ENCODE peak calls at places on chromosomes 7 and 10, in ten cellular contexts. X is CD8-positive, alpha-beta T cell; G is AG04450; L is fibroblast of lung; N is right atrium auricular region; S is ascending aorta; J is dorsolateral prefrontal cortex; A is cardiac muscle cell; Q is tibial nerve; W is sigmoid colon. Z is an unnamed sample.
A peak's percentile ranks its signal among the peaks of the same experiment; 100 is the strongest.

GRCh38 chr10:34689053-34689452 is 126.0 kb downstream of the PARD3 start:
- DNase-seq in G (no peak), J (no peak), Q (no peak), S (no peak), N (no peak), W (no peak), X (no peak), A (no peak), L (peak; percentile 73), Z (no peak)

GRCh38 chr10:59803714-59804113 is 50.5 kb upstream of the MRLN start:
- DNase-seq in W (no peak), G (no peak), J (no peak), L (no peak), X (no peak), S (no peak), N (no peak), Q (no peak), A (no peak), Z (no peak)

GRCh38 chr7:43594020-43594419 is 11.1 kb downstream of the STK17A start:
- DNase-seq in A (no peak), J (no peak), S (no peak), N (no peak), X (no peak), W (no peak), Q (no peak), G (no peak), L (no peak), Z (no peak)

GRCh38 chr7:94355389-94355788 is 39.3 kb upstream of the COL1A2 start:
- DNase-seq in Q (no peak), A (no peak), L (peak; percentile 49), S (no peak), G (no peak), J (no peak), X (no peak), W (no peak), N (no peak), Z (no peak)

GRCh38 chr10:106957825-106958581 is 206.5 kb downstream of the SORCS1 start:
- DNase-seq in L (no peak), G (no peak), S (no peak), N (no peak), A (no peak), W (no peak), X (no peak), J (no peak), Q (no peak), Z (no peak)

GRCh38 chr10:30553625-30554442 is 75.7 kb downstream of the LYZL2 start:
- DNase-seq in Q (peak; percentile 76), X (no peak), G (no peak), S (peak; percentile 31), W (peak; percentile 90), L (peak; percentile 70), N (peak; percentile 86), J (no peak), A (peak; percentile 26), Z (no peak)

GRCh38 chr10:30784896-30785605 is 155.5 kb upstream of the LYZL2 start:
- DNase-seq in Q (peak; percentile 66), L (peak; percentile 77), N (peak; percentile 90), J (peak; percentile 68), X (peak; percentile 13), W (peak; percentile 94), S (peak; percentile 54), A (peak; percentile 95), G (no peak), Z (peak; percentile 94)

GRCh38 chr10:118953598-118953997 is 75.9 kb upstream of the NANOS1 start:
- DNase-seq in S (no peak), X (no peak), A (no peak), Q (no peak), J (no peak), L (no peak), G (no peak), N (peak; percentile 28), W (no peak), Z (no peak)

GRCh38 chr10:90062786-90063185 is 361.4 kb downstream of the KIF20B start:
- DNase-seq in J (no peak), N (no peak), W (no peak), L (peak; percentile 55), S (no peak), X (no peak), A (no peak), G (no peak), Q (no peak), Z (no peak)

GRCh38 chr10:44956176-44956575 is 3.4 kb upstream of the RASSF4 start:
- DNase-seq in A (no peak), N (peak; percentile 36), S (no peak), Q (peak; percentile 9), X (no peak), W (peak; percentile 34), G (no peak), J (no peak), L (no peak), Z (peak; percentile 65)

GRCh38 chr7:63071396-63071795 is 927.3 kb upstream of the ZNF722 start:
- DNase-seq in Q (no peak), A (no peak), X (no peak), W (no peak), S (no peak), G (no peak), J (no peak), N (no peak), L (no peak), Z (peak; percentile 24)

GRCh38 chr7:69856991-69857390 is 258.7 kb downstream of the AUTS2 start:
- DNase-seq in S (no peak), G (no peak), Q (no peak), X (no peak), L (no peak), A (no peak), J (no peak), N (no peak), W (no peak), Z (no peak)

GRCh38 chr10:11144626-11145497 is 127.2 kb downstream of the CELF2 start:
- DNase-seq in N (no peak), S (no peak), A (peak; percentile 28), L (no peak), X (no peak), J (no peak), Q (no peak), W (no peak), G (no peak), Z (no peak)
- H3K27ac ChIP-seq in N (peak overlapping the region; percentile 40), S (no peak overlapping the region), A (peak overlapping the region; percentile 88), L (no peak overlapping the region), X (peak overlapping the region; percentile 53), J (no peak overlapping the region), Q (peak overlapping the region; percentile 50), W (no peak overlapping the region), G (no peak overlapping the region), Z (peak overlapping the region; percentile 44)

GRCh38 chr10:86585726-86586048 is 64.1 kb upstream of the WAPL start:
- DNase-seq in G (no peak), W (no peak), L (no peak), S (no peak), Q (no peak), A (no peak), X (no peak), N (no peak), J (no peak), Z (no peak)
- TF ChIP-seq CTCF in G (no peak), W (peak; percentile 54), L (no peak), S (peak; percentile 0), Q (no peak), A (no peak), X (peak; percentile 7), N (no peak), J (peak; percentile 54), Z (no peak)

GRCh38 chr7:50315193-50315592 is 10.7 kb downstream of the IKZF1 start:
- DNase-seq in W (no peak), A (no peak), G (no peak), X (no peak), J (no peak), N (no peak), S (no peak), L (no peak), Q (no peak), Z (no peak)
- H3K4me3 ChIP-seq in W (no peak overlapping the region), A (no peak overlapping the region), G (no peak overlapping the region), X (peak overlapping the region; percentile 52), J (no peak overlapping the region), N (no peak overlapping the region), S (no peak overlapping the region), L (no peak overlapping the region), Q (no peak overlapping the region), Z (no peak overlapping the region)

DNA sequence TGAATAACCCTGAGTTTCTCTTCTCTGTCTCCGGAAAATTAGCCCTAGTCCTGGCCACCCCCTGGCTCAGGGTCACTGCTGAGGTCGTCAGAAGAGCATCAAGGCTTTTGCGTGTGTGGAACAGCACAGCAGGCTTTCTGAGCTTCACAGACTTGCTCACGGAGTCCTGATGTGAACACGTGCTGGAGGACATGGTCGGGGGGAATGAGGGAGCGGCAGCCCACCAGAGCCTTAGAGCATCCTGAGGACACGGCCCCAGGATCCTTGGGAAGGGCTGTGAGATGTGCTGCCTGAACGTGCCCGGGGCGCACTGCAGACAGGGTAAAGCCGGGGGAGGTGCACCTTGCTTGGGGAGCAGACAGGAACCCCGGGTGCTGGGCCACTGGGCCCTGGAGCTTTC is 28.8 kb downstream of the TMEM120A start:
- DNase-seq in Q (no peak), J (no peak), W (no peak), G (no peak), X (no peak), L (no peak), S (no peak), A (no peak), N (no peak), Z (no peak)
- H3K27ac ChIP-seq in Q (peak overlapping the region; percentile 84), J (peak overlapping the region; percentile 73), W (peak overlapping the region; percentile 84), G (no peak overlapping the region), X (no peak overlapping the region), L (no peak overlapping the region), S (peak overlapping the region; percentile 97), A (peak overlapping the region; percentile 1), N (peak overlapping the region; percentile 80), Z (peak overlapping the region; percentile 85)

GRCh38 chr7:4882169-4882741 is 1.3 kb downstream of the RADIL start:
- DNase-seq in X (no peak), Q (peak; percentile 82), N (peak; percentile 93), L (peak; percentile 78), G (no peak), S (peak; percentile 37), W (peak; percentile 90), J (peak; percentile 62), A (peak; percentile 78), Z (peak; percentile 91)
- TF ChIP-seq CTCF in X (no peak), Q (no peak), N (no peak), L (no peak), G (no peak), S (no peak), W (no peak), J (no peak), A (no peak), Z (no peak)

GRCh38 chr10:14173706-14174594 is 156.8 kb downstream of the FRMD4A start:
- DNase-seq in N (no peak), W (no peak), X (no peak), L (peak; percentile 28), G (no peak), J (peak; percentile 62), Q (no peak), A (peak; percentile 44), S (no peak), Z (no peak)

DNA sequence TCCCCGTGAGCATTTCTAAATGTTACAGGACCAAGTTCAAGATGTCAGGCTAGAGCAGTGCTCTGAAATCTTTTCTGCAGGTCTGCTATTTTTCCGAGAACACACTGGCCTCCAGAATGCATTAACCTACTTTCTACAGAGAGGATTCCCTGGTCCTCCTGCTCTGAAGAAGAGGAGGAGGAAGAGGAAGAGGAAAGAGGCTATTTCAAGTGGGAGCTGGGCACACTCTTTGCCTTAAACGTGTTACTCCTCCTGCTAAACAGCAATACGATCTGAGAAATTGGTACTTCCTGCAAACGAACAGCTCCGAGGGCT is 157.4 kb downstream of the FRMD4A start:
- DNase-seq in S (no peak), N (no peak), Q (no peak), X (no peak), W (no peak), L (peak; percentile 30), G (no peak), J (no peak), A (no peak), Z (no peak)
- H3K4me3 ChIP-seq in S (peak overlapping the region; percentile 53), N (peak overlapping the region; percentile 48), Q (peak overlapping the region; percentile 42), X (peak overlapping the region; percentile 44), W (peak overlapping the region; percentile 43), L (peak overlapping the region; percentile 73), G (peak overlapping the region; percentile 64), J (peak overlapping the region; percentile 63), A (peak overlapping the region; percentile 35), Z (peak overlapping the region; percentile 67)

Z was measured in coronary artery.